ENCODE peak calls at places on chromosomes 13 and 19, in eight cellular contexts. U, H, I, S, A, E, J and L are unnamed samples.

GRCh38 chr13:92768592-92768991 is 458.0 kb upstream of the GPC6 start:
- DNase-seq in E (no peak), J (no peak), U (no peak), A (no peak), H (no peak), I (no peak), S (no peak), L (no peak)

GRCh38 chr13:23570099-23570926 is at the start of gene TNFRSF19:
- DNase-seq in H (peak), I (no peak), A (peak), E (peak), J (peak), U (no peak), S (peak), L (no peak)

GRCh38 chr13:42592915-42593718 is 19.2 kb downstream of the TNFSF11 start:
- DNase-seq in A (no peak), E (no peak), H (no peak), I (no peak), S (no peak), U (no peak), J (no peak), L (no peak)

GRCh38 chr13:48680756-48681392 is 27.1 kb downstream of the CYSLTR2 start:
- DNase-seq in U (no peak), E (no peak), I (no peak), S (no peak), J (no peak), A (no peak), H (no peak), L (no peak)

GRCh38 chr13:44141213-44141724 is 232.4 kb upstream of the SERP2 start:
- DNase-seq in I (no peak), U (no peak), H (no peak), E (no peak), A (no peak), J (no peak), S (peak), L (peak)

GRCh38 chr13:101739382-101740178 is 287.1 kb downstream of the ITGBL1 start:
- DNase-seq in I (no peak), A (no peak), H (no peak), J (no peak), S (no peak), U (no peak), E (no peak), L (no peak)

GRCh38 chr13:109212630-109213029 is 573.8 kb downstream of the IRS2 start:
- DNase-seq in J (no peak), S (no peak), U (no peak), I (no peak), A (no peak), H (no peak), E (no peak), L (no peak)

GRCh38 chr13:97114696-97115095 is 107.4 kb upstream of the MBNL2 start:
- DNase-seq in I (no peak), J (no peak), U (no peak), E (no peak), S (no peak), H (no peak), A (no peak), L (no peak)

GRCh38 chr13:93226623-93227279 is at the start of gene GPC6:
- DNase-seq in U (peak), S (peak), A (peak), E (peak), H (peak), I (no peak), J (peak), L (no peak)

GRCh38 chr13:64643066-64643465 is 2587.1 kb downstream of the PCDH9 start:
- DNase-seq in E (no peak), S (no peak), J (no peak), I (no peak), U (no peak), H (no peak), A (no peak), L (no peak)

GRCh38 chr19:11420429-11420893 is 1.3 kb upstream of the RGL3 start:
- DNase-seq in J (no peak), I (no peak), U (no peak), A (no peak), H (peak), E (no peak), S (no peak), L (no peak)

GRCh38 chr13:59391696-59392095 is 772.0 kb downstream of the DIAPH3 start:
- DNase-seq in A (peak), E (peak), J (peak), I (peak), U (peak), S (peak), H (peak), L (peak)

GRCh38 chr19:18972851-18973250 is 31.8 kb upstream of the HOMER3 start:
- DNase-seq in E (no peak), J (no peak), U (no peak), H (no peak), S (no peak), A (no peak), I (no peak), L (no peak)

GRCh38 chr19:8615813-8616596 is 5.5 kb upstream of the ADAMTS10 start:
- DNase-seq in A (peak), H (peak), S (peak), E (no peak), I (no peak), U (peak), J (peak), L (peak)
- H3K4me2 ChIP-seq in A (no peak), H (no peak), S (no peak), E (peak), I (peak), U (no peak), J (no peak), L (no peak)

GRCh38 chr13:51280379-51280940 is 58.3 kb downstream of the FAM124A start:
- DNase-seq in S (no peak), U (no peak), A (no peak), I (no peak), J (no peak), H (no peak), E (no peak), L (no peak)
- H3K4me3 ChIP-seq in S (no peak), U (no peak), A (no peak), I (no peak), J (no peak), H (no peak), E (no peak), L (no peak)

GRCh38 chr13:110264685-110265275 is 42.2 kb downstream of the COL4A1 start:
- DNase-seq in J (no peak), I (no peak), H (no peak), U (no peak), E (no peak), A (no peak), S (no peak), L (no peak)
- H3K4me2 ChIP-seq in J (no peak), I (no peak), H (no peak), U (no peak), E (no peak), A (no peak), S (no peak), L (no peak)

DNA sequence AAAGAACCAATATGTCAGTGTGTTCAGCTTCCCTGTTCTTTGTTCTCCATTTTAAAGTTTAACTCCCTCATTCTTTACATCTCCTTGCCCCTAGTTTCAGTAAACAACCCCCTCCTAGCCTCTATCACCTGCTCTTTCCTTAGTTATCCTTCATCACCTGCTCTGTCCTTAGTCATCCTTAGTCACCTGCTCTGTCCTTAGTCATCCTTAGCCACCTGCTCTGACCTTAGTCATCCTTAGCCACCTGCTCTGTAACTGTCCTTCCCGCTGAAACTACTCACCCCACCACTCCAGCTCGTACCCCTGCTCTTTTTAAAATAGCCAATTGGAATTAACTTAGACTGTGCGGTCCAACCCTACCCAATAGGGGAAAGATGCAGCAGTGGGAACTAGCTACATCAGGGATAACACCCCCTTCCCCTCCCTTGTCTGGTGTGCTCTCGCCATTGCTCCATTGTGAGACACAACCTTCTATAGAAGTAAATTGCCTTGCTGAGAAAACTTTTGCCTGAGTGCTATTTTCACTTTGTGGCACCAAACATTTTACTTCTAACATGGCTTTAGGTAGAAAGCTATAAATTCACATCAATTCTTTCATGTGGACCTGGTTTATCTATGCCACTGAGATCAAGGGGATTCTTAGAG is 16.2 kb downstream of the EDNRB start:
- DNase-seq in I (no peak), E (no peak), S (no peak), J (peak), A (no peak), U (no peak), H (no peak), L (no peak)
- H3K4me3 ChIP-seq in I (no peak), E (no peak), S (no peak), J (no peak), A (no peak), U (no peak), H (no peak), L (no peak)

GRCh38 chr13:39417643-39418042 is 185.3 kb downstream of the LHFPL6 start:
- DNase-seq in A (peak), S (peak), I (no peak), J (peak), E (peak), H (peak), U (peak), L (no peak)

GRCh38 chr13:39415003-39415402 is 188.0 kb downstream of the LHFPL6 start:
- DNase-seq in H (no peak), J (no peak), S (peak), E (no peak), U (no peak), A (no peak), I (no peak), L (no peak)

GRCh38 chr13:39414339-39414738 is 188.7 kb downstream of the LHFPL6 start:
- DNase-seq in J (no peak), H (no peak), I (no peak), S (no peak), A (no peak), E (no peak), U (no peak), L (no peak)

GRCh38 chr13:39417131-39417530 is 185.9 kb downstream of the LHFPL6 start:
- DNase-seq in J (no peak), E (no peak), U (no peak), I (no peak), S (no peak), A (no peak), H (no peak), L (peak)

GRCh38 chr13:39415403-39415802 is 187.6 kb downstream of the LHFPL6 start:
- DNase-seq in S (peak), I (no peak), J (peak), H (no peak), E (no peak), A (peak), U (no peak), L (peak)
- H3K4me2 ChIP-seq in S (no peak), I (no peak), J (no peak), H (peak), E (peak), A (no peak), U (no peak), L (no peak)